ENCODE peak calls at places on chromosomes 5 and 9, in seven cellular contexts. F is EL; P is suprapubic skin; Q is cardiac fibroblast; C is aorta; D is glomerular endothelial cell; V is CD8-positive, alpha-beta memory T cell. B is an unnamed sample.
A peak's percentile ranks its signal among the peaks of the same experiment; 100 is the strongest.

GRCh38 chr9:116646661-116647514 is 40.2 kb upstream of the TRIM32 start:
- DNase-seq in F (peak; percentile 44), P (no peak), Q (peak; percentile 74), C (no peak), D (no peak), V (no peak), B (no peak)

GRCh38 chr9:18032636-18033035 is 441.3 kb upstream of the ADAMTSL1 start:
- DNase-seq in F (no peak), P (no peak), Q (no peak), C (no peak), D (no peak), V (no peak), B (no peak)

GRCh38 chr5:177147239-177147638 is 13.7 kb downstream of the NSD1 start:
- DNase-seq in F (peak; percentile 57), P (peak; percentile 34), Q (peak; percentile 79), C (peak; percentile 54), D (no peak), V (no peak), B (no peak)

GRCh38 chr9:34206561-34206960 is 27.7 kb downstream of the UBAP1 start:
- DNase-seq in F (no peak), P (no peak), Q (no peak), C (no peak), D (no peak), V (no peak), B (no peak)

GRCh38 chr5:124059200-124059599 is 547.2 kb downstream of the CSNK1G3 start:
- DNase-seq in F (no peak), P (no peak), Q (no peak), C (no peak), D (no peak), V (no peak), B (no peak)

GRCh38 chr9:136219276-136219675 is 14.3 kb upstream of the LHX3 start:
- DNase-seq in F (peak; percentile 44), P (no peak), Q (no peak), C (no peak), D (no peak), V (no peak), B (no peak)

GRCh38 chr9:91433180-91433579 is 9.5 kb upstream of the NFIL3 start:
- DNase-seq in F (peak; percentile 89), P (no peak), Q (peak; percentile 94), C (no peak), D (no peak), V (no peak), B (peak; percentile 65)

GRCh38 chr9:6489099-6489498 is 76.1 kb downstream of the UHRF2 start:
- DNase-seq in F (no peak), P (no peak), Q (no peak), C (no peak), D (no peak), V (no peak), B (no peak)

GRCh38 chr5:80192507-80193241 is 63.2 kb downstream of the SERINC5 start:
- DNase-seq in F (peak; percentile 71), P (no peak), Q (peak; percentile 47), C (no peak), D (no peak), V (no peak), B (no peak)

GRCh38 chr5:133512896-133513295 is 99.4 kb downstream of the FSTL4 start:
- DNase-seq in F (no peak), P (no peak), Q (no peak), C (no peak), D (no peak), V (no peak), B (no peak)

GRCh38 chr9:8822667-8823025 is 1023.1 kb upstream of the DMAC1 start:
- DNase-seq in F (no peak), P (no peak), Q (no peak), C (no peak), D (no peak), V (no peak), B (no peak)

GRCh38 chr9:88984543-88984883 is 6.8 kb upstream of the S1PR3 start:
- DNase-seq in F (no peak), P (no peak), Q (no peak), C (no peak), D (no peak), V (no peak), B (no peak)

GRCh38 chr5:115209279-115209678 is 39.6 kb upstream of the TRIM36 start:
- DNase-seq in F (no peak), P (no peak), Q (peak; percentile 12), C (no peak), D (no peak), V (peak; percentile 48), B (no peak)

GRCh38 chr5:76701298-76701697 is 14.6 kb upstream of the F2R start:
- DNase-seq in F (peak; percentile 88), P (no peak), Q (peak; percentile 93), C (no peak), D (no peak), V (no peak), B (no peak)

GRCh38 chr5:57408714-57409113 is 73.9 kb downstream of the ACTBL2 start:
- DNase-seq in F (no peak), P (no peak), Q (peak; percentile 60), C (no peak), D (no peak), V (no peak), B (no peak)

GRCh38 chr9:128887914-128888350 is 6.0 kb downstream of the LRRC8A start:
- DNase-seq in F (peak; percentile 38), P (peak; percentile 62), Q (no peak), C (no peak), D (no peak), V (no peak), B (no peak)

GRCh38 chr9:27407966-27408365 is 111.0 kb upstream of the EQTN start:
- DNase-seq in F (peak; percentile 80), P (no peak), Q (peak; percentile 64), C (no peak), D (no peak), V (no peak), B (no peak)

GRCh38 chr9:16236882-16237281 is 633.6 kb downstream of the BNC2 start:
- DNase-seq in F (peak; percentile 74), P (no peak), Q (peak; percentile 26), C (no peak), D (no peak), V (no peak), B (no peak)

GRCh38 chr5:36491860-36492259 is 114.5 kb upstream of the SLC1A3 start:
- DNase-seq in F (no peak), P (peak; percentile 69), Q (no peak), C (no peak), D (no peak), V (no peak), B (no peak)

GRCh38 chr5:57711471-57711870 is 228.9 kb upstream of the ACTBL2 start:
- DNase-seq in F (no peak), P (no peak), Q (peak; percentile 24), C (no peak), D (no peak), V (no peak), B (no peak)

GRCh38 chr5:168992687-168993086 is 308.3 kb downstream of the SLIT3 start:
- DNase-seq in F (no peak), P (no peak), Q (no peak), C (no peak), D (no peak), V (no peak), B (no peak)

GRCh38 chr5:149485655-149486615 is 65.3 kb downstream of the CSNK1A1 start:
- DNase-seq in F (peak; percentile 99), P (peak; percentile 90), Q (peak; percentile 100), C (no peak), D (peak; percentile 97), V (no peak), B (peak; percentile 99)

GRCh38 chr9:6328103-6328502 is at the start of gene TPD52L3:
- DNase-seq in F (no peak), P (no peak), Q (no peak), C (no peak), D (no peak), V (no peak), B (no peak)

GRCh38 chr5:68922172-68922987 is 171.4 kb upstream of the SLC30A5 start:
- DNase-seq in F (no peak), P (no peak), Q (no peak), C (no peak), D (no peak), V (no peak), B (no peak)

GRCh38 chr9:16871358-16872151 is 1.1 kb upstream of the BNC2 start:
- DNase-seq in F (peak; percentile 90), P (peak; percentile 75), Q (peak; percentile 91), C (peak; percentile 86), D (no peak), V (no peak), B (no peak)

GRCh38 chr5:126659805-126660483 is 59.2 kb downstream of the PHAX start:
- DNase-seq in F (no peak), P (no peak), Q (no peak), C (no peak), D (no peak), V (no peak), B (no peak)

GRCh38 chr9:35828716-35829083 is at the start of gene FAM221B:
- DNase-seq in F (no peak), P (no peak), Q (no peak), C (no peak), D (no peak), V (no peak), B (no peak)

GRCh38 chr5:54772232-54773168 is 212.9 kb downstream of the ESM1 start:
- DNase-seq in F (no peak), P (no peak), Q (no peak), C (no peak), D (no peak), V (no peak), B (no peak)

GRCh38 chr5:126871441-126871840 is 94.5 kb downstream of the LMNB1 start:
- DNase-seq in F (no peak), P (no peak), Q (peak; percentile 67), C (no peak), D (no peak), V (no peak), B (no peak)

GRCh38 chr9:83441390-83441789 is 96.8 kb downstream of the FRMD3 start:
- DNase-seq in F (no peak), P (no peak), Q (no peak), C (no peak), D (no peak), V (no peak), B (no peak)